ENCODE peak calls at places on chromosomes 13 and 19, in five cellular contexts. F, Y, R, V and W are unnamed samples.

GRCh38 chr19:38210458-38210987 is 13.5 kb downstream of the DPF1 start:
- DNase-seq in F (no peak), Y (peak), R (no peak), V (no peak), W (no peak)

GRCh38 chr19:47518139-47518538 is 3.3 kb upstream of the NAPA start:
- DNase-seq in F (no peak), Y (no peak), R (no peak), V (no peak), W (no peak)

GRCh38 chr19:588093-588742 is 1.5 kb upstream of the HCN2 start:
- DNase-seq in F (peak), Y (peak), R (peak), V (peak), W (peak)

GRCh38 chr13:22451345-22451744 is 729.4 kb upstream of the SGCG start:
- DNase-seq in F (no peak), Y (no peak), R (no peak), V (peak), W (no peak)

GRCh38 chr19:4967738-4968461 is 1.0 kb upstream of the KDM4B start:
- DNase-seq in F (no peak), Y (no peak), R (peak), V (no peak), W (no peak)

GRCh38 chr13:43981091-43981490 is 101.4 kb downstream of the LACC1 start:
- DNase-seq in F (no peak), Y (no peak), R (peak), V (peak), W (peak)

GRCh38 chr13:20475927-20476691 is 49.5 kb downstream of the CRYL1 start:
- DNase-seq in F (no peak), Y (no peak), R (no peak), V (no peak), W (no peak)

GRCh38 chr19:49642488-49643035 is 553 bp downstream of the SCAF1 start:
- DNase-seq in F (no peak), Y (no peak), R (peak), V (no peak), W (no peak)

GRCh38 chr19:45790942-45791341 is 1.7 kb downstream of the DMWD start:
- DNase-seq in F (no peak), Y (no peak), R (no peak), V (no peak), W (no peak)

GRCh38 chr13:27830010-27830409 is 37.7 kb downstream of the GSX1 start:
- DNase-seq in F (peak), Y (no peak), R (peak), V (no peak), W (peak)

GRCh38 chr19:44753932-44754742 is 5.6 kb downstream of the BCL3 start:
- DNase-seq in F (peak), Y (peak), R (peak), V (no peak), W (no peak)

GRCh38 chr19:5103061-5103701 is 134.3 kb downstream of the KDM4B start:
- DNase-seq in F (no peak), Y (peak), R (no peak), V (no peak), W (no peak)

GRCh38 chr13:26914148-26914547 is 153.6 kb upstream of the GPR12 start:
- DNase-seq in F (no peak), Y (no peak), R (no peak), V (no peak), W (no peak)

GRCh38 chr19:16258440-16258903 is 60.8 kb downstream of the AP1M1 start:
- DNase-seq in F (no peak), Y (no peak), R (peak), V (no peak), W (no peak)

GRCh38 chr19:58009666-58010301 is 7.2 kb upstream of the ZNF606 start:
- DNase-seq in F (peak), Y (peak), R (peak), V (no peak), W (peak)

GRCh38 chr13:67175836-67176235 is 54.3 kb downstream of the PCDH9 start:
- DNase-seq in F (no peak), Y (no peak), R (no peak), V (no peak), W (no peak)

GRCh38 chr13:73090116-73090811 is 31.5 kb downstream of the KLF5 start:
- DNase-seq in F (peak), Y (peak), R (peak), V (peak), W (no peak)

GRCh38 chr19:55526216-55527196 is 10.4 kb downstream of the SBK2 start:
- DNase-seq in F (peak), Y (peak), R (no peak), V (peak), W (no peak)

GRCh38 chr19:49809155-49809986 is 3.7 kb downstream of the FUZ start:
- DNase-seq in F (peak), Y (no peak), R (no peak), V (peak), W (peak)

GRCh38 chr19:14476663-14477401 is 1.7 kb upstream of the PTGER1 start:
- DNase-seq in F (peak), Y (peak), R (peak), V (no peak), W (no peak)

GRCh38 chr19:21084343-21084742 is 2.3 kb downstream of the ZNF714 start:
- DNase-seq in F (no peak), Y (peak), R (peak), V (no peak), W (no peak)

GRCh38 chr13:32911506-32911905 is 104.7 kb upstream of the KL start:
- DNase-seq in F (peak), Y (peak), R (peak), V (peak), W (no peak)

GRCh38 chr13:45325806-45326205 is 15.2 kb downstream of the TPT1 start:
- DNase-seq in F (no peak), Y (peak), R (no peak), V (peak), W (no peak)

GRCh38 chr13:66984241-66984640 is 245.9 kb downstream of the PCDH9 start:
- DNase-seq in F (no peak), Y (peak), R (no peak), V (no peak), W (no peak)

GRCh38 chr19:46745521-46746280 is at the start of gene FKRP:
- DNase-seq in F (no peak), Y (no peak), R (peak), V (no peak), W (no peak)

GRCh38 chr19:6060600-6061391 is 49.5 kb downstream of the RFX2 start:
- DNase-seq in F (no peak), Y (peak), R (peak), V (no peak), W (no peak)

GRCh38 chr13:26459276-26460131 is 98.0 kb upstream of the WASF3 start:
- DNase-seq in F (no peak), Y (no peak), R (no peak), V (no peak), W (no peak)

GRCh38 chr19:20038358-20039202 is 725 bp downstream of the ZNF682 start:
- DNase-seq in F (no peak), Y (peak), R (no peak), V (no peak), W (no peak)

GRCh38 chr19:50376166-50377050 is at the start of gene NR1H2:
- DNase-seq in F (peak), Y (peak), R (peak), V (peak), W (peak)

GRCh38 chr19:23203841-23204344 is 46.3 kb downstream of the ZNF724 start:
- DNase-seq in F (no peak), Y (no peak), R (peak), V (no peak), W (no peak)

GRCh38 chr19:29086182-29086581 is 126.8 kb downstream of the UQCRFS1 start:
- DNase-seq in F (no peak), Y (no peak), R (no peak), V (peak), W (no peak)

GRCh38 chr19:41872384-41872774 is 4.7 kb upstream of the CD79A start:
- DNase-seq in F (no peak), Y (no peak), R (peak), V (no peak), W (no peak)

GRCh38 chr19:4328243-4328990 is 10.2 kb downstream of the STAP2 start:
- DNase-seq in F (peak), Y (peak), R (peak), V (no peak), W (peak)

GRCh38 chr13:110251227-110251791 is 55.6 kb downstream of the COL4A1 start:
- DNase-seq in F (no peak), Y (no peak), R (no peak), V (no peak), W (peak)

GRCh38 chr19:33403221-33403972 is 29.9 kb downstream of the CEBPG start:
- DNase-seq in F (no peak), Y (no peak), R (peak), V (peak), W (no peak)

GRCh38 chr13:28467886-28468519 is 26.9 kb downstream of the FLT1 start:
- DNase-seq in F (no peak), Y (no peak), R (no peak), V (no peak), W (no peak)

GRCh38 chr13:99501135-99501951 is at the start of gene TM9SF2:
- DNase-seq in F (peak), Y (peak), R (peak), V (peak), W (peak)
- TF ChIP-seq MAFK in F (no peak), Y (no peak), R (no peak), V (no peak), W (no peak)

GRCh38 chr19:3028305-3029069 is 593 bp downstream of the TLE2 start:
- DNase-seq in F (no peak), Y (no peak), R (no peak), V (no peak), W (no peak)
- H3K27ac ChIP-seq in F (peak), Y (no peak), R (no peak), V (no peak), W (no peak)

DNA sequence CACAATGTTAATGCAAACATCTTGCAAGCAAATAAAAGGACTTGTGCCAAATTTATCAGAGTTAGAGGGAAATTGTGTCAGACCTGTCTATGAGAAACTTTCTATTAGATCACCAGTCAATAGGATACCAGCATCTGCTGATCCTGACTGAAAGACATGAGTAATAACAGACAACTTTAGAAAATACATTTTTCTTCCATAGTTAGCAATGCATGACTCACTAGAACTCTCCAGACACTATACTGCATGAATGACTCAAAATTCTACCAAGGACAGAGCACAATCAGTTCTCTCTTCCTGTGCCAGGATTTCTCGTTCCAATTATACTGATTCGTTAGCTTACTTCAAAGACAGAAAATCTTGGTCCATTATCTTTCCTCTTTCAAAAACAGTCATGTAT is 83.4 kb upstream of the FNDC3A start:
- DNase-seq in F (peak), Y (peak), R (no peak), V (peak), W (no peak)
- TF ChIP-seq MAFK in F (no peak), Y (peak), R (no peak), V (no peak), W (no peak)

GRCh38 chr19:11423164-11423803 is 4.2 kb upstream of the RGL3 start:
- DNase-seq in F (no peak), Y (no peak), R (no peak), V (no peak), W (no peak)

GRCh38 chr19:11423804-11424318 is 4.7 kb upstream of the RGL3 start:
- DNase-seq in F (no peak), Y (no peak), R (no peak), V (no peak), W (peak)

GRCh38 chr19:11421607-11422098 is 2.5 kb upstream of the RGL3 start:
- DNase-seq in F (peak), Y (no peak), R (peak), V (no peak), W (peak)

GRCh38 chr19:11420894-11421606 is 1.9 kb upstream of the RGL3 start:
- DNase-seq in F (no peak), Y (no peak), R (no peak), V (no peak), W (no peak)

GRCh38 chr19:11422163-11423068 is 3.3 kb upstream of the RGL3 start:
- DNase-seq in F (peak), Y (no peak), R (no peak), V (no peak), W (peak)
- H3K27ac ChIP-seq in F (no peak), Y (no peak), R (no peak), V (no peak), W (no peak)